ENCODE peak calls at places on chromosomes 7 and 10, in eight cellular contexts. One of them, this sample, is unnamed.

GRCh38 chr10:91691255-91691654 is 58.4 kb upstream of the PPP1R3C start:
- DNase-seq in mucosa of descending colon: no peak
- DNase-seq in uterus: no peak
- DNase-seq in IMR-90: no peak
- DNase-seq in fibroblast of the conjunctiva: no peak
- DNase-seq in CD8-positive, alpha-beta memory T cell: no peak
- DNase-seq in activated CD4-positive, CD25-positive, alpha-beta regulatory T cell treated with anti-CD3 and anti-CD28 coated beads, Interleukin-2, amount 50 U/mL, for 72 hours: no peak
- DNase-seq in NK-92 treated with Interleukin-12 subunit alpha and Interleukin-12 subunit beta, amount 100 ng/mL, for 24 hours: no peak
- DNase-seq in this sample: no peak

GRCh38 chr10:3745582-3745981 is 39.4 kb downstream of the KLF6 start:
- DNase-seq in mucosa of descending colon: no peak
- DNase-seq in uterus: no peak
- DNase-seq in IMR-90: no peak
- DNase-seq in fibroblast of the conjunctiva: no peak
- DNase-seq in CD8-positive, alpha-beta memory T cell: no peak
- DNase-seq in activated CD4-positive, CD25-positive, alpha-beta regulatory T cell treated with anti-CD3 and anti-CD28 coated beads, Interleukin-2, amount 50 U/mL, for 72 hours: no peak
- DNase-seq in NK-92 treated with Interleukin-12 subunit alpha and Interleukin-12 subunit beta, amount 100 ng/mL, for 24 hours: no peak
- DNase-seq in this sample: no peak

GRCh38 chr10:100654835-100655759 is 90.3 kb upstream of the PAX2 start:
- DNase-seq in mucosa of descending colon: no peak
- DNase-seq in uterus: no peak
- DNase-seq in IMR-90: no peak
- DNase-seq in fibroblast of the conjunctiva: no peak
- DNase-seq in CD8-positive, alpha-beta memory T cell: peak
- DNase-seq in activated CD4-positive, CD25-positive, alpha-beta regulatory T cell treated with anti-CD3 and anti-CD28 coated beads, Interleukin-2, amount 50 U/mL, for 72 hours: no peak
- DNase-seq in NK-92 treated with Interleukin-12 subunit alpha and Interleukin-12 subunit beta, amount 100 ng/mL, for 24 hours: no peak
- DNase-seq in this sample: no peak

GRCh38 chr10:132637477-132638129 is 100.0 kb downstream of the INPP5A start:
- DNase-seq in mucosa of descending colon: peak
- DNase-seq in uterus: peak
- DNase-seq in IMR-90: peak
- DNase-seq in fibroblast of the conjunctiva: peak
- DNase-seq in CD8-positive, alpha-beta memory T cell: peak
- DNase-seq in activated CD4-positive, CD25-positive, alpha-beta regulatory T cell treated with anti-CD3 and anti-CD28 coated beads, Interleukin-2, amount 50 U/mL, for 72 hours: peak
- DNase-seq in NK-92 treated with Interleukin-12 subunit alpha and Interleukin-12 subunit beta, amount 100 ng/mL, for 24 hours: no peak
- DNase-seq in this sample: peak

GRCh38 chr10:132636358-132636757 is 98.8 kb downstream of the INPP5A start:
- DNase-seq in mucosa of descending colon: no peak
- DNase-seq in uterus: peak
- DNase-seq in IMR-90: no peak
- DNase-seq in fibroblast of the conjunctiva: no peak
- DNase-seq in CD8-positive, alpha-beta memory T cell: no peak
- DNase-seq in activated CD4-positive, CD25-positive, alpha-beta regulatory T cell treated with anti-CD3 and anti-CD28 coated beads, Interleukin-2, amount 50 U/mL, for 72 hours: no peak
- DNase-seq in NK-92 treated with Interleukin-12 subunit alpha and Interleukin-12 subunit beta, amount 100 ng/mL, for 24 hours: no peak
- DNase-seq in this sample: peak

GRCh38 chr7:28298870-28299484 is 113.3 kb upstream of the CREB5 start:
- DNase-seq in mucosa of descending colon: peak
- DNase-seq in uterus: no peak
- DNase-seq in IMR-90: peak
- DNase-seq in fibroblast of the conjunctiva: peak
- DNase-seq in CD8-positive, alpha-beta memory T cell: no peak
- DNase-seq in activated CD4-positive, CD25-positive, alpha-beta regulatory T cell treated with anti-CD3 and anti-CD28 coated beads, Interleukin-2, amount 50 U/mL, for 72 hours: no peak
- DNase-seq in NK-92 treated with Interleukin-12 subunit alpha and Interleukin-12 subunit beta, amount 100 ng/mL, for 24 hours: no peak
- DNase-seq in this sample: no peak

GRCh38 chr7:132112632-132113031 is 463.6 kb downstream of the PLXNA4 start:
- DNase-seq in mucosa of descending colon: no peak
- DNase-seq in uterus: peak
- DNase-seq in IMR-90: no peak
- DNase-seq in fibroblast of the conjunctiva: no peak
- DNase-seq in CD8-positive, alpha-beta memory T cell: no peak
- DNase-seq in activated CD4-positive, CD25-positive, alpha-beta regulatory T cell treated with anti-CD3 and anti-CD28 coated beads, Interleukin-2, amount 50 U/mL, for 72 hours: no peak
- DNase-seq in NK-92 treated with Interleukin-12 subunit alpha and Interleukin-12 subunit beta, amount 100 ng/mL, for 24 hours: no peak
- DNase-seq in this sample: no peak

GRCh38 chr7:128260069-128260468 is 19.0 kb downstream of the LEP start:
- DNase-seq in mucosa of descending colon: no peak
- DNase-seq in uterus: no peak
- DNase-seq in IMR-90: no peak
- DNase-seq in fibroblast of the conjunctiva: no peak
- DNase-seq in CD8-positive, alpha-beta memory T cell: no peak
- DNase-seq in activated CD4-positive, CD25-positive, alpha-beta regulatory T cell treated with anti-CD3 and anti-CD28 coated beads, Interleukin-2, amount 50 U/mL, for 72 hours: no peak
- DNase-seq in NK-92 treated with Interleukin-12 subunit alpha and Interleukin-12 subunit beta, amount 100 ng/mL, for 24 hours: no peak
- DNase-seq in this sample: no peak

GRCh38 chr7:682810-683209 is 43.7 kb upstream of the DNAAF5 start:
- DNase-seq in mucosa of descending colon: no peak
- DNase-seq in uterus: no peak
- DNase-seq in IMR-90: no peak
- DNase-seq in fibroblast of the conjunctiva: no peak
- DNase-seq in CD8-positive, alpha-beta memory T cell: no peak
- DNase-seq in activated CD4-positive, CD25-positive, alpha-beta regulatory T cell treated with anti-CD3 and anti-CD28 coated beads, Interleukin-2, amount 50 U/mL, for 72 hours: no peak
- DNase-seq in NK-92 treated with Interleukin-12 subunit alpha and Interleukin-12 subunit beta, amount 100 ng/mL, for 24 hours: no peak
- DNase-seq in this sample: peak

GRCh38 chr10:21758671-21759070 is 224.6 kb downstream of the MLLT10 start:
- DNase-seq in mucosa of descending colon: no peak
- DNase-seq in uterus: no peak
- DNase-seq in IMR-90: no peak
- DNase-seq in fibroblast of the conjunctiva: no peak
- DNase-seq in CD8-positive, alpha-beta memory T cell: no peak
- DNase-seq in activated CD4-positive, CD25-positive, alpha-beta regulatory T cell treated with anti-CD3 and anti-CD28 coated beads, Interleukin-2, amount 50 U/mL, for 72 hours: no peak
- DNase-seq in NK-92 treated with Interleukin-12 subunit alpha and Interleukin-12 subunit beta, amount 100 ng/mL, for 24 hours: no peak
- DNase-seq in this sample: no peak

GRCh38 chr10:125868372-125868975 is 12.6 kb downstream of the DHX32 start:
- DNase-seq in mucosa of descending colon: peak
- DNase-seq in uterus: no peak
- DNase-seq in IMR-90: peak
- DNase-seq in fibroblast of the conjunctiva: peak
- DNase-seq in CD8-positive, alpha-beta memory T cell: peak
- DNase-seq in activated CD4-positive, CD25-positive, alpha-beta regulatory T cell treated with anti-CD3 and anti-CD28 coated beads, Interleukin-2, amount 50 U/mL, for 72 hours: no peak
- DNase-seq in NK-92 treated with Interleukin-12 subunit alpha and Interleukin-12 subunit beta, amount 100 ng/mL, for 24 hours: no peak
- DNase-seq in this sample: no peak

GRCh38 chr10:66637273-66638036 is 288.4 kb upstream of the LRRTM3 start:
- DNase-seq in mucosa of descending colon: peak
- DNase-seq in uterus: no peak
- DNase-seq in IMR-90: no peak
- DNase-seq in fibroblast of the conjunctiva: no peak
- DNase-seq in CD8-positive, alpha-beta memory T cell: no peak
- DNase-seq in activated CD4-positive, CD25-positive, alpha-beta regulatory T cell treated with anti-CD3 and anti-CD28 coated beads, Interleukin-2, amount 50 U/mL, for 72 hours: no peak
- DNase-seq in NK-92 treated with Interleukin-12 subunit alpha and Interleukin-12 subunit beta, amount 100 ng/mL, for 24 hours: no peak
- DNase-seq in this sample: no peak

GRCh38 chr10:78304091-78305045 is 270.7 kb downstream of the RPS24 start:
- DNase-seq in mucosa of descending colon: no peak
- DNase-seq in uterus: no peak
- DNase-seq in IMR-90: no peak
- DNase-seq in fibroblast of the conjunctiva: no peak
- DNase-seq in CD8-positive, alpha-beta memory T cell: no peak
- DNase-seq in activated CD4-positive, CD25-positive, alpha-beta regulatory T cell treated with anti-CD3 and anti-CD28 coated beads, Interleukin-2, amount 50 U/mL, for 72 hours: no peak
- DNase-seq in NK-92 treated with Interleukin-12 subunit alpha and Interleukin-12 subunit beta, amount 100 ng/mL, for 24 hours: no peak
- DNase-seq in this sample: no peak

GRCh38 chr7:130129099-130129498 is 58.8 kb downstream of the KLHDC10 start:
- DNase-seq in mucosa of descending colon: no peak
- DNase-seq in uterus: no peak
- DNase-seq in IMR-90: no peak
- DNase-seq in fibroblast of the conjunctiva: no peak
- DNase-seq in CD8-positive, alpha-beta memory T cell: no peak
- DNase-seq in activated CD4-positive, CD25-positive, alpha-beta regulatory T cell treated with anti-CD3 and anti-CD28 coated beads, Interleukin-2, amount 50 U/mL, for 72 hours: no peak
- DNase-seq in NK-92 treated with Interleukin-12 subunit alpha and Interleukin-12 subunit beta, amount 100 ng/mL, for 24 hours: no peak
- DNase-seq in this sample: no peak

GRCh38 chr7:140260338-140260737 is 83.6 kb upstream of the KDM7A start:
- DNase-seq in mucosa of descending colon: peak
- DNase-seq in uterus: no peak
- DNase-seq in IMR-90: no peak
- DNase-seq in fibroblast of the conjunctiva: no peak
- DNase-seq in CD8-positive, alpha-beta memory T cell: no peak
- DNase-seq in activated CD4-positive, CD25-positive, alpha-beta regulatory T cell treated with anti-CD3 and anti-CD28 coated beads, Interleukin-2, amount 50 U/mL, for 72 hours: no peak
- DNase-seq in NK-92 treated with Interleukin-12 subunit alpha and Interleukin-12 subunit beta, amount 100 ng/mL, for 24 hours: no peak
- DNase-seq in this sample: no peak

GRCh38 chr7:158549176-158549833 is 38.3 kb downstream of the PTPRN2 start:
- DNase-seq in mucosa of descending colon: peak
- DNase-seq in uterus: peak
- DNase-seq in IMR-90: no peak
- DNase-seq in fibroblast of the conjunctiva: no peak
- DNase-seq in CD8-positive, alpha-beta memory T cell: no peak
- DNase-seq in activated CD4-positive, CD25-positive, alpha-beta regulatory T cell treated with anti-CD3 and anti-CD28 coated beads, Interleukin-2, amount 50 U/mL, for 72 hours: no peak
- DNase-seq in NK-92 treated with Interleukin-12 subunit alpha and Interleukin-12 subunit beta, amount 100 ng/mL, for 24 hours: no peak
- DNase-seq in this sample: no peak

GRCh38 chr10:69797959-69798358 is 3.7 kb upstream of the COL13A1 start:
- DNase-seq in mucosa of descending colon: no peak
- DNase-seq in uterus: no peak
- DNase-seq in IMR-90: no peak
- DNase-seq in fibroblast of the conjunctiva: no peak
- DNase-seq in CD8-positive, alpha-beta memory T cell: no peak
- DNase-seq in activated CD4-positive, CD25-positive, alpha-beta regulatory T cell treated with anti-CD3 and anti-CD28 coated beads, Interleukin-2, amount 50 U/mL, for 72 hours: no peak
- DNase-seq in NK-92 treated with Interleukin-12 subunit alpha and Interleukin-12 subunit beta, amount 100 ng/mL, for 24 hours: no peak
- DNase-seq in this sample: no peak

This sample was measured in suprapubic skin.